ENCODE peak calls at places on chromosome 16, in nine cellular contexts. Y is IMR-90; I is thoracic aorta; B is left lung; G is CD8-positive, alpha-beta memory T cell; N is H1; T is OCI-LY7; O is tibial artery; A is cardiac muscle cell. Z is an unnamed sample.

GRCh38 chr16:16021020-16021419 is 71.6 kb downstream of the ABCC1 start:
- DNase-seq in Y (no peak), I (no peak), B (no peak), G (no peak), N (no peak), T (peak; percentile 72), O (no peak), A (no peak), Z (no peak)

GRCh38 chr16:5560084-5560483 is 462.5 kb upstream of the EEF2KMT start:
- DNase-seq in Y (no peak), I (no peak), B (no peak), G (no peak), N (no peak), T (peak; percentile 1), O (no peak), A (no peak), Z (no peak)

GRCh38 chr16:52469775-52470174 is 77.2 kb downstream of the TOX3 start:
- DNase-seq in Y (no peak), I (no peak), B (no peak), G (no peak), N (no peak), T (no peak), O (no peak), A (no peak), Z (no peak)

GRCh38 chr16:47577029-47577428 is 115.9 kb downstream of the PHKB start:
- DNase-seq in Y (no peak), I (no peak), B (no peak), G (no peak), N (no peak), T (no peak), O (no peak), A (no peak), Z (no peak)

GRCh38 chr16:70678898-70679652 is 6.8 kb downstream of the MTSS2 start:
- DNase-seq in Y (no peak), I (no peak), B (peak; percentile 65), G (no peak), N (no peak), T (no peak), O (no peak), A (no peak), Z (peak; percentile 23)

GRCh38 chr16:81946206-81946605 is 65.1 kb downstream of the SDR42E1 start:
- DNase-seq in Y (no peak), I (no peak), B (no peak), G (no peak), N (no peak), T (no peak), O (no peak), A (no peak), Z (no peak)

GRCh38 chr16:14283786-14284185 is 212.7 kb downstream of the MRTFB start:
- DNase-seq in Y (no peak), I (no peak), B (no peak), G (no peak), N (peak; percentile 61), T (no peak), O (no peak), A (no peak), Z (no peak)

GRCh38 chr16:3819741-3820724 is 60.5 kb downstream of the CREBBP start:
- DNase-seq in Y (peak; percentile 97), I (no peak), B (no peak), G (peak; percentile 69), N (no peak), T (no peak), O (no peak), A (peak; percentile 75), Z (no peak)

GRCh38 chr16:1705688-1706385 is at the start of gene MAPK8IP3:
- DNase-seq in Y (peak; percentile 82), I (peak; percentile 35), B (peak; percentile 98), G (peak; percentile 95), N (peak; percentile 99), T (peak; percentile 92), O (peak; percentile 96), A (peak; percentile 93), Z (peak; percentile 86)

DNA sequence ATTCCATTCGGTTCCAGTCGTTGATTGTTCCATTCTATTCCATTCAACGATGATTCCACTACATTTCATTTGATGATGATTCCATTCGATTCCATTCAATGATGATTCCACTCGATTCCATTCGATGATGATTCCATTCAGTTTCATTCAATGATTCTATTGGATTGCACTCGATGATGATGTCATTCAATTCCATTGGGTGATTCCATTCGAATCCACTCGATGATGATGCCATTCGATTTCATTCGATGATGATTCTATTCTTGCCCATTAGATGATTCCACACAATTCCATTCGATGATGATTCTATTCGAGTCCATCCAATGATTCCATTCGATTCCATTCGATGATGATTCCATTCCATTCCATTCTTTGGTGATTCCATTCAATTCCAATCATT is 1283.7 kb downstream of the TP53TG3F start:
- DNase-seq in Y (no peak), I (no peak), B (no peak), G (no peak), N (no peak), T (no peak), O (no peak), A (no peak), Z (no peak)
- H3K9me3 ChIP-seq in Y (peaks cover 2% of the 10 kb centered on the region), I (peaks cover 7% of the 10 kb centered on the region), B (peaks cover 80% of the 10 kb centered on the region), G (peaks cover 25% of the 10 kb centered on the region), N (peaks cover 7% of the 10 kb centered on the region), T (peaks cover 53% of the 10 kb centered on the region), O (peaks cover 3% of the 10 kb centered on the region), A (peaks cover 25% of the 10 kb centered on the region), Z (peaks cover 11% of the 10 kb centered on the region)

GRCh38 chr16:86538196-86538780 is 16.7 kb downstream of the MTHFSD start:
- DNase-seq in Y (no peak), I (no peak), B (peak; percentile 64), G (no peak), N (no peak), T (no peak), O (no peak), A (no peak), Z (no peak)

GRCh38 chr16:86533942-86534341 is 21.1 kb downstream of the MTHFSD start:
- DNase-seq in Y (no peak), I (no peak), B (no peak), G (no peak), N (no peak), T (no peak), O (no peak), A (no peak), Z (no peak)

GRCh38 chr16:86537486-86537885 is 17.5 kb downstream of the MTHFSD start:
- DNase-seq in Y (no peak), I (no peak), B (no peak), G (no peak), N (no peak), T (no peak), O (no peak), A (no peak), Z (no peak)

GRCh38 chr16:86534779-86535605 is 20.0 kb downstream of the MTHFSD start:
- DNase-seq in Y (no peak), I (no peak), B (peak; percentile 37), G (no peak), N (no peak), T (no peak), O (no peak), A (no peak), Z (no peak)

DNA sequence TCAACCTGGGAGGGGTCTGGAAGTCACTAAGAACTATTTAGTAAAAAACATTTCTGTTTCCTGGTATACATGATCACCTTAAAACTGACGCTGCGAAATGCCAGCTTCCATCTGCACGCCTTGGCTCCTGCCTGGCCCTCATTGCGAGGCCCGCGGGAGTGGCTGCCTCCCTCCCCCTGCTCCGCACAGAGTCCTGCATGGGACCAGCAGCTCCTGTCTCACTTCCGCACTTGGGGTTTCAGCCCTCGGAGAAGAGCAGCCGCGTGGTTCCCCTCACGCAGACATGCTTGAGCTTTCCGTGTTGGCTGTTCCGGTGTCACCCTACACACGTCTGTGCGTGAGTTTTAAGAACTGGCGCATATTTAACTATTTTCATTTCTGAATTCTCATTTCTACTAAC is 18.4 kb downstream of the MTHFSD start:
- DNase-seq in Y (no peak), I (no peak), B (peak; percentile 33), G (no peak), N (no peak), T (no peak), O (no peak), A (no peak), Z (no peak)
- H3K9me3 ChIP-seq in Y (no peaks in the 10 kb centered on the region), I (no peaks in the 10 kb centered on the region), B (no peaks in the 10 kb centered on the region), G (no peaks in the 10 kb centered on the region), N (no peaks in the 10 kb centered on the region), T (no peaks in the 10 kb centered on the region), O (no peaks in the 10 kb centered on the region), A (no peaks in the 10 kb centered on the region), Z (no peaks in the 10 kb centered on the region)

GRCh38 chr16:10441726-10442125 is 55.9 kb downstream of the ATF7IP2 start:
- DNase-seq in Y (no peak), I (no peak), B (no peak), G (no peak), N (no peak), T (peak; percentile 5), O (no peak), A (no peak), Z (no peak)

GRCh38 chr16:10453159-10453510 is 67.3 kb downstream of the ATF7IP2 start:
- DNase-seq in Y (no peak), I (no peak), B (no peak), G (no peak), N (no peak), T (no peak), O (no peak), A (no peak), Z (no peak)

DNA sequence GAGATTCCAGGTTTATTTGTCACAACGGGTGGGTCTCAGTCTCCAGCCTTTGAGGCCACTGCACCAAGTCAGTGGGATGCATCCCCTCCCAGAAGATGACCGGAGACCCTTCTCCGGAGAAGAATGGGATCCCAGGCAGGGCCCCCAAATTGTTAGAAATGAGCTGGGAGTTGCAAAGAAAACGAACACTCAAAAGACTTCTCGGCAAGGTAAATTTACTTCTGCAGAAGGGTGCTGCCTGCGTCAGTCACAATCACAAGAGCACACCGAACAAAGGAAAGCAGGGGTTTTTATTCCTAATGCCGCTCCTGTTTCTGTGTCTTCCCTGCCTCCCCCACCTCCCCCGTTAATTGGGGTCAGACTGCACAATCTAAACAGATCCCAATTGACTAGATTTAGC is 61.4 kb downstream of the ATF7IP2 start:
- DNase-seq in Y (no peak), I (no peak), B (no peak), G (no peak), N (no peak), T (no peak), O (no peak), A (no peak), Z (no peak)
- H3K9me3 ChIP-seq in Y (peaks cover 7% of the 10 kb centered on the region), I (peaks cover 49% of the 10 kb centered on the region), B (peaks cover 88% of the 10 kb centered on the region), G (peaks cover 15% of the 10 kb centered on the region), N (no peaks in the 10 kb centered on the region), T (peaks cover 5% of the 10 kb centered on the region), O (peaks cover 5% of the 10 kb centered on the region), A (no peaks in the 10 kb centered on the region), Z (no peaks in the 10 kb centered on the region)

GRCh38 chr16:51410125-51410524 is 259.1 kb upstream of the SALL1 start:
- DNase-seq in Y (no peak), I (no peak), B (no peak), G (no peak), N (no peak), T (no peak), O (no peak), A (no peak), Z (no peak)

GRCh38 chr16:51409001-51409675 is 258.1 kb upstream of the SALL1 start:
- DNase-seq in Y (peak; percentile 41), I (no peak), B (no peak), G (no peak), N (no peak), T (no peak), O (no peak), A (no peak), Z (no peak)

GRCh38 chr16:51407199-51407598 is 256.1 kb upstream of the SALL1 start:
- DNase-seq in Y (no peak), I (no peak), B (no peak), G (no peak), N (no peak), T (no peak), O (no peak), A (no peak), Z (no peak)

GRCh38 chr16:51407921-51408320 is 256.9 kb upstream of the SALL1 start:
- DNase-seq in Y (no peak), I (no peak), B (no peak), G (no peak), N (no peak), T (no peak), O (no peak), A (no peak), Z (no peak)

GRCh38 chr16:51408357-51408756 is 257.3 kb upstream of the SALL1 start:
- DNase-seq in Y (peak; percentile 61), I (no peak), B (no peak), G (no peak), N (no peak), T (no peak), O (no peak), A (no peak), Z (peak; percentile 27)
- H3K9me3 ChIP-seq in Y (no peaks in the 10 kb centered on the region), I (no peaks in the 10 kb centered on the region), B (no peaks in the 10 kb centered on the region), G (no peaks in the 10 kb centered on the region), N (no peaks in the 10 kb centered on the region), T (no peaks in the 10 kb centered on the region), O (no peaks in the 10 kb centered on the region), A (no peaks in the 10 kb centered on the region), Z (no peaks in the 10 kb centered on the region)

Z was measured in pancreas.